ENCODE peak calls at places on chromosomes 12 and 14, in eight cellular contexts. D is NAMALWA; V is non-pigmented ciliary epithelial cell; U is T-helper 2 cell; S is CD4-positive, alpha-beta memory T cell; M is astrocyte of the spinal cord; Z is neuronal stem cell; N is head of caudate nucleus. C is an unnamed sample.

GRCh38 chr14:72739446-72740405 is 154.2 kb downstream of the DPF3 start:
- DNase-seq in M (no peak), U (no peak), D (no peak), N (no peak), Z (no peak), V (no peak), S (no peak), C (no peak)

GRCh38 chr12:90801776-90802175 is 153.2 kb downstream of the CCER1 start:
- DNase-seq in S (no peak), Z (no peak), U (no peak), D (no peak), N (no peak), M (peak; percentile 53), V (peak; percentile 13), C (no peak)

GRCh38 chr12:50799908-50800307 is 36.0 kb downstream of the ATF1 start:
- DNase-seq in N (no peak), U (no peak), Z (no peak), V (no peak), M (no peak), S (no peak), D (no peak), C (no peak)

GRCh38 chr12:8698132-8698829 is 490 bp downstream of the RIMKLB start:
- DNase-seq in U (peak; percentile 14), S (peak; percentile 43), D (peak; percentile 62), M (peak; percentile 38), Z (peak; percentile 71), N (peak; percentile 59), V (no peak), C (peak; percentile 87)

GRCh38 chr14:99327050-99327449 is 55.1 kb upstream of the BCL11B start:
- DNase-seq in S (peak; percentile 4), M (no peak), N (peak; percentile 3), U (no peak), V (no peak), Z (no peak), D (peak; percentile 21), C (no peak)

GRCh38 chr12:52741378-52742195 is 35.6 kb downstream of the KRT76 start:
- DNase-seq in N (no peak), Z (peak; percentile 83), V (no peak), S (peak; percentile 49), U (peak; percentile 24), M (peak; percentile 51), D (peak; percentile 47), C (no peak)

GRCh38 chr12:132023658-132024057 is 73.9 kb downstream of the EP400 start:
- DNase-seq in N (no peak), D (no peak), S (no peak), M (no peak), U (no peak), Z (no peak), V (no peak), C (no peak)

GRCh38 chr14:102474934-102475333 is 34.6 kb downstream of the ANKRD9 start:
- DNase-seq in M (peak; percentile 26), U (no peak), N (peak; percentile 78), V (no peak), S (no peak), Z (no peak), D (no peak), C (no peak)

GRCh38 chr12:69475237-69475984 is 5.2 kb downstream of the FRS2 start:
- DNase-seq in D (no peak), Z (peak; percentile 76), U (no peak), N (no peak), M (peak; percentile 38), S (no peak), V (no peak), C (no peak)

GRCh38 chr12:104693493-104693892 is 236.7 kb downstream of the CHST11 start:
- DNase-seq in D (no peak), U (no peak), V (no peak), N (no peak), S (no peak), Z (no peak), M (no peak), C (no peak)

GRCh38 chr14:51202914-51203665 is 37.0 kb upstream of the TMX1 start:
- DNase-seq in V (no peak), N (no peak), S (no peak), M (no peak), Z (no peak), D (peak; percentile 23), U (no peak), C (no peak)

GRCh38 chr12:72642726-72643125 is 370.6 kb downstream of the TRHDE start:
- DNase-seq in S (no peak), V (no peak), N (no peak), Z (no peak), M (no peak), U (no peak), D (no peak), C (no peak)

GRCh38 chr12:70243510-70244331 is 488 bp downstream of the CNOT2 start:
- DNase-seq in Z (peak; percentile 67), V (no peak), S (peak; percentile 81), D (peak; percentile 67), M (peak; percentile 72), U (peak; percentile 48), N (peak; percentile 74), C (peak; percentile 93)

GRCh38 chr12:31234053-31234835 is 91.7 kb downstream of the SINHCAF start:
- DNase-seq in S (no peak), D (no peak), M (no peak), U (no peak), N (no peak), V (no peak), Z (no peak), C (no peak)

GRCh38 chr12:64270411-64270810 is 48.3 kb upstream of the KICS2 start:
- DNase-seq in D (no peak), U (no peak), M (no peak), N (no peak), V (no peak), S (no peak), Z (no peak), C (no peak)

GRCh38 chr12:9107542-9107873 is 8.2 kb downstream of the A2M start:
- DNase-seq in M (no peak), V (no peak), N (no peak), D (no peak), U (no peak), Z (no peak), S (no peak), C (no peak)